ENCODE peak calls at places on chromosomes 5 and 9, in five cellular contexts. J is OCI-LY7, A is WERI-Rb-1, B is mucosa of descending colon, U is fibroblast of lung. D is an unnamed sample.

GRCh38 chr9:101369286-101369685 is 15.5 kb downstream of the BAAT start:
- DNase-seq in U (peak; percentile 86), B (no peak), A (no peak), J (no peak), D (no peak)

GRCh38 chr5:82335807-82336206 is 57.7 kb upstream of the RPS23 start:
- DNase-seq in U (peak; percentile 76), J (no peak), A (no peak), B (no peak), D (no peak)

GRCh38 chr9:133121200-133122166 is at the start of gene RALGDS:
- DNase-seq in A (peak; percentile 92), B (peak; percentile 95), J (peak; percentile 90), U (peak; percentile 77), D (peak; percentile 92)

GRCh38 chr9:32294051-32294600 is 90.3 kb upstream of the ACO1 start:
- DNase-seq in U (no peak), B (no peak), A (no peak), J (no peak), D (no peak)

GRCh38 chr9:113973963-113974413 is 97.9 kb downstream of the ZNF618 start:
- DNase-seq in A (no peak), U (peak; percentile 58), J (no peak), B (no peak), D (no peak)

GRCh38 chr9:133767625-133768024 is 29.5 kb upstream of the SARDH start:
- DNase-seq in B (no peak), A (peak; percentile 2), J (no peak), U (no peak), D (no peak)

GRCh38 chr9:109856785-109857184 is 76.8 kb downstream of the PALM2AKAP2 start:
- DNase-seq in J (no peak), A (no peak), U (peak; percentile 41), B (no peak), D (no peak)

GRCh38 chr9:12817702-12818101 is 42.9 kb downstream of the LURAP1L start:
- DNase-seq in A (no peak), J (no peak), B (peak; percentile 74), U (peak; percentile 75), D (no peak)

GRCh38 chr9:20804476-20805253 is 120.6 kb downstream of the FOCAD start:
- DNase-seq in A (no peak), J (no peak), B (no peak), U (no peak), D (no peak)

GRCh38 chr5:140135127-140135526 is 9.4 kb downstream of the IGIP start:
- DNase-seq in U (no peak), B (no peak), A (no peak), J (no peak), D (no peak)

GRCh38 chr9:121699271-121700164 is 48.1 kb downstream of the DAB2IP start:
- DNase-seq in B (peak; percentile 76), U (peak; percentile 67), J (peak; percentile 74), A (peak; percentile 64), D (peak; percentile 43)

GRCh38 chr5:68533051-68533450 is 317.5 kb downstream of the PIK3R1 start:
- DNase-seq in U (no peak), B (no peak), J (no peak), A (no peak), D (no peak)

GRCh38 chr9:35341585-35341984 is 148.3 kb upstream of the RUSC2 start:
- DNase-seq in A (no peak), B (no peak), U (peak; percentile 80), J (no peak), D (no peak)

GRCh38 chr9:83707518-83707767 is 315 bp downstream of the UBQLN1 start:
- DNase-seq in B (no peak), U (peak; percentile 81), A (no peak), J (no peak), D (no peak)

GRCh38 chr9:129595323-129595741 is 25.6 kb downstream of the C9orf50 start:
- DNase-seq in U (peak; percentile 61), B (no peak), J (no peak), A (no peak), D (no peak)

GRCh38 chr5:72541501-72542235 is 34.5 kb upstream of the ZNF366 start:
- DNase-seq in A (no peak), B (no peak), J (no peak), U (no peak), D (no peak)

GRCh38 chr5:122921826-122922225 is 76.4 kb downstream of the SNX24 start:
- DNase-seq in J (no peak), U (peak; percentile 18), B (no peak), A (no peak), D (no peak)

GRCh38 chr5:150137168-150137957 is 18.3 kb downstream of the PDGFRB start:
- DNase-seq in J (no peak), U (peak; percentile 79), A (no peak), B (no peak), D (no peak)

GRCh38 chr5:458547-459353 is 15.8 kb downstream of the EXOC3 start:
- DNase-seq in A (peak; percentile 1), J (no peak), B (peak; percentile 13), U (peak; percentile 65), D (no peak)

GRCh38 chr5:126354012-126354856 is 69.0 kb upstream of the GRAMD2B start:
- DNase-seq in J (peak; percentile 46), U (peak; percentile 99), B (no peak), A (no peak), D (no peak)

GRCh38 chr5:174794941-174795672 is 70.7 kb downstream of the MSX2 start:
- DNase-seq in U (peak; percentile 76), J (no peak), A (no peak), B (no peak), D (no peak)

GRCh38 chr5:139660916-139661814 is 13.0 kb downstream of the CXXC5 start:
- DNase-seq in J (no peak), U (peak; percentile 98), B (peak; percentile 70), A (peak; percentile 92), D (peak; percentile 39)

GRCh38 chr5:50667079-50667652 is 729 bp downstream of the PARP8 start:
- DNase-seq in B (peak; percentile 73), U (peak; percentile 41), J (peak; percentile 64), A (peak; percentile 37), D (no peak)

GRCh38 chr9:18441245-18441644 is 32.7 kb upstream of the ADAMTSL1 start:
- DNase-seq in J (no peak), B (no peak), U (peak; percentile 52), A (no peak), D (no peak)

GRCh38 chr5:2240118-2240904 is 357.6 kb upstream of the IRX4 start:
- DNase-seq in J (no peak), B (no peak), A (no peak), U (no peak), D (no peak)

GRCh38 chr9:115115117-115115880 is 2.7 kb downstream of the TNC start:
- DNase-seq in A (no peak), J (no peak), B (no peak), U (peak; percentile 74), D (no peak)
- H3K4me3 ChIP-seq in A (no peak overlapping the region), J (no peak overlapping the region), B (no peak overlapping the region), U (peak overlapping the region; percentile 73), D (no peak overlapping the region)

GRCh38 chr5:111854196-111854595 is 97.2 kb upstream of the NREP start:
- DNase-seq in B (peak; percentile 7), J (no peak), U (peak; percentile 18), A (no peak), D (no peak)

GRCh38 chr5:111853748-111854147 is 96.8 kb upstream of the NREP start:
- DNase-seq in B (no peak), J (peak; percentile 62), A (no peak), U (no peak), D (no peak)

GRCh38 chr5:111851616-111852015 is 94.6 kb upstream of the NREP start:
- DNase-seq in B (no peak), U (no peak), J (no peak), A (no peak), D (no peak)

GRCh38 chr5:111848374-111848914 is 91.5 kb upstream of the NREP start:
- DNase-seq in U (peak; percentile 41), J (no peak), A (no peak), B (no peak), D (no peak)
- TF ChIP-seq CTCF in U (no peak), J (no peak), A (no peak), B (no peak), D (no peak)

GRCh38 chr9:128481561-128481960 is 23.0 kb upstream of the GLE1 start:
- DNase-seq in J (no peak), U (no peak), A (no peak), B (no peak), D (no peak)

GRCh38 chr9:128482186-128482585 is 22.3 kb upstream of the GLE1 start:
- DNase-seq in U (no peak), A (no peak), B (no peak), J (no peak), D (no peak)

GRCh38 chr9:128484686-128485413 is 19.7 kb upstream of the GLE1 start:
- DNase-seq in A (no peak), J (no peak), U (no peak), B (no peak), D (no peak)

GRCh38 chr9:128475867-128476266 is 20.1 kb downstream of the ODF2 start:
- DNase-seq in J (no peak), A (no peak), U (no peak), B (no peak), D (no peak)

GRCh38 chr9:128479262-128479661 is 23.5 kb downstream of the ODF2 start:
- DNase-seq in U (no peak), B (no peak), J (no peak), A (no peak), D (no peak)
- H3K36me3 ChIP-seq in U (peaks cover 2% of the 10 kb centered on the region), B (no peaks in the 10 kb centered on the region), J (peaks cover 90% of the 10 kb centered on the region), A (peaks cover 68% of the 10 kb centered on the region), D (peaks cover 15% of the 10 kb centered on the region)

GRCh38 chr9:93266521-93267001 is 82.6 kb downstream of the WNK2 start:
- DNase-seq in A (no peak), J (peak; percentile 75), B (no peak), U (no peak), D (no peak)

GRCh38 chr9:93267091-93267541 is 83.2 kb downstream of the WNK2 start:
- DNase-seq in A (no peak), J (no peak), U (no peak), B (peak; percentile 25), D (no peak)

GRCh38 chr9:93265972-93266371 is 82.0 kb downstream of the WNK2 start:
- DNase-seq in J (peak; percentile 38), A (no peak), B (peak; percentile 21), U (no peak), D (no peak)

GRCh38 chr9:93268551-93269314 is 84.8 kb downstream of the WNK2 start:
- DNase-seq in J (peak; percentile 97), A (no peak), U (no peak), B (peak; percentile 75), D (no peak)

GRCh38 chr9:93267681-93268505 is 84.0 kb downstream of the WNK2 start:
- DNase-seq in B (peak; percentile 41), U (no peak), A (no peak), J (peak; percentile 49), D (no peak)
- H3K4me3 ChIP-seq in B (no peak overlapping the region), U (no peak overlapping the region), A (no peak overlapping the region), J (peak overlapping the region; percentile 74), D (peak overlapping the region; percentile 7)

D was measured in CD8-positive, alpha-beta T cell.